ENCODE peak calls at places on chromosomes 12 and 14, in eight cellular contexts. One of them, this sample, is unnamed.

GRCh38 chr14:33996450-33996849 is 45.6 kb upstream of the EGLN3 start:
- DNase-seq in mucosa of descending colon: no peak
- DNase-seq in RPMI7951: no peak
- DNase-seq in stromal cell of bone marrow: no peak
- DNase-seq in stimulated activated CD4-positive, alpha-beta T cell treated with anti-CD3 and anti-CD28 coated beads, TNF-alpha, amount 100 ng/mL, for 48 hours: no peak
- DNase-seq in colonic mucosa: no peak
- DNase-seq in GM06990: no peak
- DNase-seq in OCI-LY7: no peak
- DNase-seq in this sample: no peak

GRCh38 chr12:131980263-131980662 is 30.5 kb downstream of the EP400 start:
- DNase-seq in mucosa of descending colon: no peak
- DNase-seq in RPMI7951: peak
- DNase-seq in stromal cell of bone marrow: no peak
- DNase-seq in stimulated activated CD4-positive, alpha-beta T cell treated with anti-CD3 and anti-CD28 coated beads, TNF-alpha, amount 100 ng/mL, for 48 hours: no peak
- DNase-seq in colonic mucosa: no peak
- DNase-seq in GM06990: no peak
- DNase-seq in OCI-LY7: peak
- DNase-seq in this sample: no peak

GRCh38 chr12:75996907-75997447 is 34.6 kb downstream of the PHLDA1 start:
- DNase-seq in mucosa of descending colon: no peak
- DNase-seq in RPMI7951: peak
- DNase-seq in stromal cell of bone marrow: no peak
- DNase-seq in stimulated activated CD4-positive, alpha-beta T cell treated with anti-CD3 and anti-CD28 coated beads, TNF-alpha, amount 100 ng/mL, for 48 hours: no peak
- DNase-seq in colonic mucosa: no peak
- DNase-seq in GM06990: no peak
- DNase-seq in OCI-LY7: no peak
- DNase-seq in this sample: no peak

GRCh38 chr12:5273709-5274108 is 158.2 kb upstream of the NTF3 start:
- DNase-seq in mucosa of descending colon: no peak
- DNase-seq in RPMI7951: no peak
- DNase-seq in stromal cell of bone marrow: no peak
- DNase-seq in stimulated activated CD4-positive, alpha-beta T cell treated with anti-CD3 and anti-CD28 coated beads, TNF-alpha, amount 100 ng/mL, for 48 hours: no peak
- DNase-seq in colonic mucosa: peak
- DNase-seq in GM06990: no peak
- DNase-seq in OCI-LY7: no peak
- DNase-seq in this sample: no peak

GRCh38 chr14:54127526-54127925 is 170.9 kb upstream of the BMP4 start:
- DNase-seq in mucosa of descending colon: peak
- DNase-seq in RPMI7951: peak
- DNase-seq in stromal cell of bone marrow: no peak
- DNase-seq in stimulated activated CD4-positive, alpha-beta T cell treated with anti-CD3 and anti-CD28 coated beads, TNF-alpha, amount 100 ng/mL, for 48 hours: no peak
- DNase-seq in colonic mucosa: no peak
- DNase-seq in GM06990: no peak
- DNase-seq in OCI-LY7: no peak
- DNase-seq in this sample: no peak

GRCh38 chr12:111971800-111972199 is 41.2 kb downstream of the TMEM116 start:
- DNase-seq in mucosa of descending colon: no peak
- DNase-seq in RPMI7951: no peak
- DNase-seq in stromal cell of bone marrow: no peak
- DNase-seq in stimulated activated CD4-positive, alpha-beta T cell treated with anti-CD3 and anti-CD28 coated beads, TNF-alpha, amount 100 ng/mL, for 48 hours: no peak
- DNase-seq in colonic mucosa: no peak
- DNase-seq in GM06990: no peak
- DNase-seq in OCI-LY7: no peak
- DNase-seq in this sample: no peak

GRCh38 chr12:110266980-110267620 is 13.9 kb upstream of the ATP2A2 start:
- DNase-seq in mucosa of descending colon: peak
- DNase-seq in RPMI7951: peak
- DNase-seq in stromal cell of bone marrow: peak
- DNase-seq in stimulated activated CD4-positive, alpha-beta T cell treated with anti-CD3 and anti-CD28 coated beads, TNF-alpha, amount 100 ng/mL, for 48 hours: no peak
- DNase-seq in colonic mucosa: no peak
- DNase-seq in GM06990: no peak
- DNase-seq in OCI-LY7: no peak
- DNase-seq in this sample: no peak

GRCh38 chr14:97153527-97153926 is 356.3 kb downstream of the VRK1 start:
- DNase-seq in mucosa of descending colon: no peak
- DNase-seq in RPMI7951: no peak
- DNase-seq in stromal cell of bone marrow: no peak
- DNase-seq in stimulated activated CD4-positive, alpha-beta T cell treated with anti-CD3 and anti-CD28 coated beads, TNF-alpha, amount 100 ng/mL, for 48 hours: no peak
- DNase-seq in colonic mucosa: no peak
- DNase-seq in GM06990: no peak
- DNase-seq in OCI-LY7: no peak
- DNase-seq in this sample: no peak

GRCh38 chr14:36553650-36554260 is 28.7 kb downstream of the NKX2-8 start:
- DNase-seq in mucosa of descending colon: peak
- DNase-seq in RPMI7951: peak
- DNase-seq in stromal cell of bone marrow: peak
- DNase-seq in stimulated activated CD4-positive, alpha-beta T cell treated with anti-CD3 and anti-CD28 coated beads, TNF-alpha, amount 100 ng/mL, for 48 hours: peak
- DNase-seq in colonic mucosa: no peak
- DNase-seq in GM06990: no peak
- DNase-seq in OCI-LY7: peak
- DNase-seq in this sample: peak

GRCh38 chr14:78075033-78075432 is 95.1 kb upstream of the NRXN3 start:
- DNase-seq in mucosa of descending colon: no peak
- DNase-seq in RPMI7951: no peak
- DNase-seq in stromal cell of bone marrow: no peak
- DNase-seq in stimulated activated CD4-positive, alpha-beta T cell treated with anti-CD3 and anti-CD28 coated beads, TNF-alpha, amount 100 ng/mL, for 48 hours: no peak
- DNase-seq in colonic mucosa: no peak
- DNase-seq in GM06990: no peak
- DNase-seq in OCI-LY7: no peak
- DNase-seq in this sample: no peak

GRCh38 chr12:4104722-4105244 is 168.8 kb upstream of the CCND2 start:
- DNase-seq in mucosa of descending colon: no peak
- DNase-seq in RPMI7951: no peak
- DNase-seq in stromal cell of bone marrow: no peak
- DNase-seq in stimulated activated CD4-positive, alpha-beta T cell treated with anti-CD3 and anti-CD28 coated beads, TNF-alpha, amount 100 ng/mL, for 48 hours: no peak
- DNase-seq in colonic mucosa: no peak
- DNase-seq in GM06990: no peak
- DNase-seq in OCI-LY7: no peak
- DNase-seq in this sample: no peak

GRCh38 chr12:19898009-19898408 is 458.7 kb downstream of the AEBP2 start:
- DNase-seq in mucosa of descending colon: no peak
- DNase-seq in RPMI7951: no peak
- DNase-seq in stromal cell of bone marrow: no peak
- DNase-seq in stimulated activated CD4-positive, alpha-beta T cell treated with anti-CD3 and anti-CD28 coated beads, TNF-alpha, amount 100 ng/mL, for 48 hours: no peak
- DNase-seq in colonic mucosa: no peak
- DNase-seq in GM06990: no peak
- DNase-seq in OCI-LY7: no peak
- DNase-seq in this sample: no peak

GRCh38 chr12:77060883-77061240 is 4.5 kb downstream of the E2F7 start:
- DNase-seq in mucosa of descending colon: no peak
- DNase-seq in RPMI7951: no peak
- DNase-seq in stromal cell of bone marrow: no peak
- DNase-seq in stimulated activated CD4-positive, alpha-beta T cell treated with anti-CD3 and anti-CD28 coated beads, TNF-alpha, amount 100 ng/mL, for 48 hours: no peak
- DNase-seq in colonic mucosa: no peak
- DNase-seq in GM06990: no peak
- DNase-seq in OCI-LY7: no peak
- DNase-seq in this sample: peak

This sample was measured in GM12865.